ENCODE peak calls at places on chromosomes 12 and 14, in seven cellular contexts. L is transverse colon, Q is K562, R is ovary, V is A549, H is stomach, C is HepG2. B is an unnamed sample.

GRCh38 chr12:70774055-70774454 is 136.8 kb upstream of the PTPRB start:
- DNase-seq in L (no peak), Q (no peak), R (no peak), V (peak; percentile 35), H (no peak), C (no peak), B (no peak)

GRCh38 chr12:45191239-45191638 is 24.7 kb upstream of the ANO6 start:
- DNase-seq in L (no peak), Q (no peak), R (no peak), V (peak; percentile 24), H (no peak), C (peak; percentile 10), B (no peak)

GRCh38 chr12:104578453-104578852 is 121.7 kb downstream of the CHST11 start:
- DNase-seq in L (no peak), Q (peak; percentile 28), R (no peak), V (peak; percentile 63), H (no peak), C (no peak), B (no peak)

GRCh38 chr12:113500662-113501435 is 29.2 kb upstream of the LHX5 start:
- DNase-seq in L (no peak), Q (no peak), R (no peak), V (no peak), H (no peak), C (no peak), B (no peak)

GRCh38 chr12:112182499-112182898 is 57.1 kb downstream of the TRAFD1 start:
- DNase-seq in L (no peak), Q (no peak), R (no peak), V (no peak), H (no peak), C (no peak), B (no peak)

GRCh38 chr14:35565896-35566464 is 32.0 kb downstream of the INSM2 start:
- DNase-seq in L (no peak), Q (no peak), R (no peak), V (no peak), H (no peak), C (no peak), B (no peak)

GRCh38 chr12:57740656-57741412 is 2.3 kb upstream of the AGAP2 start:
- DNase-seq in L (peak; percentile 58), Q (no peak), R (no peak), V (no peak), H (no peak), C (no peak), B (no peak)

GRCh38 chr12:119020377-119021360 is 39.3 kb downstream of the SRRM4 start:
- DNase-seq in L (peak; percentile 18), Q (peak; percentile 83), R (no peak), V (peak; percentile 48), H (peak; percentile 46), C (peak; percentile 36), B (no peak)

GRCh38 chr12:884746-885414 is 64.6 kb downstream of the RAD52 start:
- DNase-seq in L (no peak), Q (no peak), R (no peak), V (no peak), H (no peak), C (no peak), B (no peak)

GRCh38 chr14:91244501-91244901 is at the start of gene GPR68:
- DNase-seq in L (peak; percentile 22), Q (no peak), R (no peak), V (no peak), H (peak; percentile 57), C (no peak), B (no peak)

GRCh38 chr14:68471964-68472508 is 320.8 kb downstream of the ZFP36L1 start:
- DNase-seq in L (no peak), Q (no peak), R (no peak), V (no peak), H (no peak), C (no peak), B (no peak)

GRCh38 chr14:98945611-98946570 is 326.1 kb downstream of the BCL11B start:
- DNase-seq in L (no peak), Q (no peak), R (no peak), V (no peak), H (no peak), C (no peak), B (no peak)

GRCh38 chr14:65238456-65238855 is 136.1 kb upstream of the MAX start:
- DNase-seq in L (no peak), Q (no peak), R (no peak), V (peak; percentile 63), H (no peak), C (peak; percentile 85), B (no peak)

GRCh38 chr12:71947645-71948105 is 9.0 kb downstream of the TPH2 start:
- DNase-seq in L (no peak), Q (no peak), R (no peak), V (no peak), H (no peak), C (peak; percentile 85), B (no peak)

GRCh38 chr12:52045794-52046199 is 5.4 kb upstream of the NR4A1 start:
- DNase-seq in L (peak; percentile 77), Q (no peak), R (peak; percentile 43), V (peak; percentile 60), H (peak; percentile 64), C (no peak), B (no peak)

GRCh38 chr12:109714141-109714912 is 702 bp downstream of the FAM222A start:
- DNase-seq in L (peak; percentile 69), Q (peak; percentile 63), R (peak; percentile 81), V (peak; percentile 78), H (peak; percentile 73), C (peak; percentile 50), B (peak; percentile 31)

GRCh38 chr14:71261206-71261605 is 353.9 kb downstream of the PCNX1 start:
- DNase-seq in L (no peak), Q (no peak), R (no peak), V (no peak), H (no peak), C (no peak), B (no peak)

DNA sequence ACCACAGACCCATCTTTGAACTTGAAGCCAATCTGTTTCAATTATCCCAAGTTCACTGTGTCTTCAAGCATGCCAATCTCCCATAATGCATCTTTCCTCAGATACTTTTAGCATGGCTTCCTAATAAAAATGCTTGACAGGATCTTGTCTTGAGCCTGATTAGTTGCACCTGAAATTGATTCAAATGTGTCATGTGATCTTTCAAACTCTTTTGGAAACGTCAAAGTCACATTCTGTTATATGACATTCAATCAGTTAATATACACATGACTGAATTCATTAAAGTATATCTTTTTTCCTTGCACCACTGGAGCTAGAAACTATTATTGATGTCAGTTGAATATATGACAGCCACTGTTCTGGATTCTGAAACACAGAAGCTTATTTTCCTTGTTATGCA is 641.6 kb upstream of the TMEM132C start:
- DNase-seq in L (no peak), Q (no peak), R (no peak), V (no peak), H (no peak), C (no peak), B (no peak)
- TF ChIP-seq EP300 in L (no peak), Q (no peak), R (no peak), V (no peak), H (no peak), C (no peak), B (no peak)

GRCh38 chr14:52552063-52552988 is at the start of the genes GPR137C and TXNDC16:
- DNase-seq in L (peak; percentile 100), Q (peak; percentile 91), R (peak; percentile 99), V (peak; percentile 99), H (peak; percentile 100), C (peak; percentile 99), B (peak; percentile 100)

GRCh38 chr14:52551696-52552062 is 626 bp downstream of the TXNDC16 start:
- DNase-seq in L (no peak), Q (no peak), R (no peak), V (peak; percentile 30), H (no peak), C (peak; percentile 32), B (no peak)

GRCh38 chr14:52553002-52553670 is 500 bp downstream of the GPR137C start:
- DNase-seq in L (peak; percentile 35), Q (peak; percentile 61), R (peak; percentile 55), V (no peak), H (peak; percentile 39), C (no peak), B (no peak)

GRCh38 chr14:52550661-52551060 is 1.6 kb downstream of the TXNDC16 start:
- DNase-seq in L (no peak), Q (no peak), R (no peak), V (no peak), H (no peak), C (no peak), B (no peak)

DNA sequence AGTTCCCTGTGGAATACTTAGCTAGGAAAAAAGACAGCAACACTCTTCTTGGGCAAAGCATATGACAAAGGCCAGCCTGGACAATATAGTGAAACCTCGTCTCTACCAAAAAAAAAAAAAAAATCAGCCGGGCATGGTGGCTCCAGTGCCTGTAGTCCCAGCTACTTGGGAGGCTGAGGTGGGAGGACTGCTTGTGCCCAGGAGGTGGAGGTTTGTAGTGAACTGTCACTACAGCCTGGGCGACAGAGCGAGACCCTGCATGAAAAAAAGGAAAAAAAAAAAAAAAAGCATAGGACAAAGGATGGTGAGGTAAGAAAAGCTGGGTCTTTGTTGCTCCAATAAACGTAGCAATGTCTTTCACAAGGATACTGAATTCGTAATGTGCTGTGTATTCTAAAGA is 1.1 kb downstream of the TXNDC16 start:
- DNase-seq in L (no peak), Q (no peak), R (no peak), V (no peak), H (no peak), C (no peak), B (no peak)
- H3K4me3 ChIP-seq in L (peak overlapping the region; percentile 76), Q (peak overlapping the region; percentile 54), R (peak overlapping the region; percentile 61), V (no peak overlapping the region), H (peak overlapping the region; percentile 70), C (peak overlapping the region; percentile 71), B (peak overlapping the region; percentile 91)

GRCh38 chr14:102889615-102890014 is 32.8 kb upstream of the AMN start:
- DNase-seq in L (no peak), Q (no peak), R (no peak), V (no peak), H (no peak), C (no peak), B (no peak)

GRCh38 chr14:102891111-102891510 is 31.4 kb upstream of the AMN start:
- DNase-seq in L (no peak), Q (no peak), R (no peak), V (no peak), H (no peak), C (no peak), B (no peak)

GRCh38 chr14:102893452-102893851 is 29.0 kb upstream of the AMN start:
- DNase-seq in L (peak; percentile 44), Q (no peak), R (no peak), V (no peak), H (peak; percentile 36), C (no peak), B (peak; percentile 59)

GRCh38 chr14:102891556-102891955 is 30.9 kb upstream of the AMN start:
- DNase-seq in L (no peak), Q (no peak), R (no peak), V (no peak), H (no peak), C (no peak), B (no peak)

GRCh38 chr14:102892660-102893059 is 29.8 kb upstream of the AMN start:
- DNase-seq in L (no peak), Q (no peak), R (no peak), V (no peak), H (no peak), C (no peak), B (no peak)
- TF ChIP-seq EP300 in L (no peak), Q (no peak), R (no peak), V (no peak), H (no peak), C (no peak), B (no peak)

DNA sequence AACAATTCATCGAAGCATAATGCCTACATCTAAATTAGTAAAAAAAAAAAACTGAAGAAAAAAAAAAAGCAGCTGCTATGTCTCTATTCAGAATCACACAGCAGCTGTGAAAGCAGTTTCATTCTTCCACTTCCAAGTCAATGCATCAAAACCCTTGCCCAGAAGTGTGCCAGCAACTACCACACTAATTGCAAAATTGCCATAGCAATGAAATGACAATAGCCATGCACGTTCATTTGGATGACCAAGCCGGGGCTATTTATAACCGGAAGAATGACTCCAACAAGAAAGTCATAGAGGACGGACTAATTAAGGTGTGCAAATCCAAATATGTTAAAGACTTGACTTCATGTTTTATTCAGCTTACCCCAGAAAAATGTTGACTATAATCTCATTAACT is 42.5 kb downstream of the SLC2A13 start:
- DNase-seq in L (no peak), Q (no peak), R (no peak), V (no peak), H (no peak), C (no peak), B (no peak)
- H3K4me3 ChIP-seq in L (no peak overlapping the region), Q (no peak overlapping the region), R (no peak overlapping the region), V (no peak overlapping the region), H (no peak overlapping the region), C (no peak overlapping the region), B (no peak overlapping the region)

B was measured in tibial nerve.